ENCODE peak calls at places on chromosomes 16 and 17, in seven cellular contexts. S is IMR-90, D is neuronal stem cell, J is mesendoderm, V is mesenchymal stem cell, N is H1, R is trophoblast cell. O is an unnamed sample.

GRCh38 chr17:62871291-62871690 is 63.2 kb upstream of the MARCHF10 start:
- DNase-seq in S (no peak), D (no peak), J (peak), V (no peak), N (no peak), R (peak), O (no peak)

GRCh38 chr17:3766783-3767182 is 34.2 kb downstream of the ITGAE start:
- DNase-seq in S (no peak), D (no peak), J (no peak), V (no peak), N (no peak), R (no peak), O (no peak)

GRCh38 chr16:76535-77272 is 1.3 kb upstream of the MPG start:
- DNase-seq in S (peak), D (no peak), J (peak), V (peak), N (no peak), R (peak), O (no peak)

GRCh38 chr17:18921912-18922451 is 30.0 kb upstream of the SLC5A10 start:
- DNase-seq in S (peak), D (no peak), J (no peak), V (no peak), N (no peak), R (no peak), O (no peak)

GRCh38 chr17:41004397-41004796 is 4.5 kb downstream of the KRTAP3-1 start:
- DNase-seq in S (no peak), D (no peak), J (no peak), V (no peak), N (no peak), R (no peak), O (no peak)

GRCh38 chr17:28878981-28879380 is 18.6 kb downstream of the FLOT2 start:
- DNase-seq in S (peak), D (no peak), J (peak), V (peak), N (peak), R (peak), O (peak)

GRCh38 chr16:483351-484075 is 44.0 kb upstream of the CAPN15 start:
- DNase-seq in S (peak), D (peak), J (peak), V (peak), N (no peak), R (no peak), O (no peak)

GRCh38 chr16:8730335-8730915 is 56.0 kb downstream of the ABAT start:
- DNase-seq in S (no peak), D (no peak), J (no peak), V (no peak), N (no peak), R (no peak), O (no peak)

GRCh38 chr17:13581925-13582324 is 19.8 kb downstream of the HS3ST3A1 start:
- DNase-seq in S (no peak), D (no peak), J (no peak), V (no peak), N (no peak), R (no peak), O (no peak)

GRCh38 chr16:50925758-50926357 is 184.0 kb downstream of the CYLD start:
- DNase-seq in S (no peak), D (no peak), J (no peak), V (no peak), N (no peak), R (no peak), O (no peak)

GRCh38 chr16:11152205-11152604 is 103.8 kb downstream of the SOCS1 start:
- DNase-seq in S (no peak), D (no peak), J (no peak), V (no peak), N (no peak), R (no peak), O (no peak)

GRCh38 chr17:70168044-70168978 is 1.0 kb upstream of the KCNJ2 start:
- DNase-seq in S (peak), D (peak), J (peak), V (peak), N (peak), R (peak), O (peak)

GRCh38 chr17:74449773-74450172 is 16.7 kb upstream of the CD300A start:
- DNase-seq in S (no peak), D (no peak), J (no peak), V (no peak), N (no peak), R (no peak), O (no peak)

GRCh38 chr16:67885976-67886375 is 1.3 kb downstream of the NRN1L start:
- DNase-seq in S (no peak), D (no peak), J (no peak), V (no peak), N (no peak), R (no peak), O (no peak)

GRCh38 chr17:28253663-28254062 is 65.3 kb upstream of the TMEM97 start:
- DNase-seq in S (no peak), D (no peak), J (no peak), V (no peak), N (no peak), R (no peak), O (no peak)

GRCh38 chr17:39622380-39623006 is 4.3 kb upstream of the PPP1R1B start:
- DNase-seq in S (no peak), D (no peak), J (no peak), V (no peak), N (no peak), R (no peak), O (peak)

GRCh38 chr17:37651846-37652245 is 8.6 kb upstream of the DDX52 start:
- DNase-seq in S (no peak), D (no peak), J (no peak), V (no peak), N (no peak), R (no peak), O (no peak)

GRCh38 chr17:39152134-39152884 is 872 bp upstream of the PLXDC1 start:
- DNase-seq in S (no peak), D (peak), J (no peak), V (no peak), N (no peak), R (no peak), O (no peak)

GRCh38 chr16:7218936-7219335 is 113.7 kb upstream of the RBFOX1 start:
- DNase-seq in S (no peak), D (peak), J (no peak), V (no peak), N (no peak), R (no peak), O (no peak)

GRCh38 chr17:63774141-63774981 is at the start of gene DDX42:
- DNase-seq in S (peak), D (no peak), J (peak), V (peak), N (no peak), R (peak), O (peak)

GRCh38 chr16:3576211-3576610 is 992 bp downstream of the NLRC3 start:
- DNase-seq in S (no peak), D (no peak), J (no peak), V (no peak), N (no peak), R (no peak), O (no peak)

GRCh38 chr17:57553991-57554825 is 190.9 kb downstream of the CCDC182 start:
- DNase-seq in S (peak), D (peak), J (peak), V (peak), N (no peak), R (peak), O (peak)

GRCh38 chr17:49580981-49581644 is 5.4 kb downstream of the NXPH3 start:
- DNase-seq in S (no peak), D (no peak), J (no peak), V (no peak), N (no peak), R (no peak), O (no peak)

GRCh38 chr16:2428051-2428786 is 1.0 kb upstream of the CCNF start:
- DNase-seq in S (no peak), D (no peak), J (peak), V (no peak), N (no peak), R (peak), O (peak)

GRCh38 chr17:56902350-56902749 is 11.5 kb downstream of the TRIM25 start:
- DNase-seq in S (peak), D (no peak), J (peak), V (no peak), N (no peak), R (no peak), O (no peak)

GRCh38 chr16:70687172-70687531 is 1.3 kb upstream of the MTSS2 start:
- DNase-seq in S (no peak), D (no peak), J (no peak), V (no peak), N (no peak), R (no peak), O (no peak)

GRCh38 chr16:75323198-75323597 is 71.8 kb upstream of the BCAR1 start:
- DNase-seq in S (no peak), D (no peak), J (peak), V (no peak), N (no peak), R (peak), O (no peak)

GRCh38 chr16:8295436-8295835 is 294.9 kb downstream of the TMEM114 start:
- DNase-seq in S (no peak), D (no peak), J (no peak), V (no peak), N (no peak), R (no peak), O (no peak)

GRCh38 chr17:33038740-33039139 is 47.1 kb downstream of the SPACA3 start:
- DNase-seq in S (peak), D (peak), J (peak), V (peak), N (peak), R (peak), O (peak)

GRCh38 chr17:1147664-1148063 is 32.1 kb downstream of the ABR start:
- DNase-seq in S (peak), D (peak), J (peak), V (peak), N (peak), R (peak), O (peak)

GRCh38 chr17:69030145-69030544 is 30.6 kb downstream of the ABCA9 start:
- DNase-seq in S (peak), D (no peak), J (peak), V (no peak), N (no peak), R (no peak), O (no peak)

GRCh38 chr17:74663566-74663965 is 40.0 kb upstream of the CD300E start:
- DNase-seq in S (no peak), D (no peak), J (no peak), V (no peak), N (no peak), R (no peak), O (no peak)

GRCh38 chr16:11543676-11544393 is 42.9 kb downstream of the LITAF start:
- DNase-seq in S (no peak), D (no peak), J (no peak), V (no peak), N (no peak), R (no peak), O (no peak)

GRCh38 chr17:41738801-41739112 is 4.3 kb upstream of the HAP1 start:
- DNase-seq in S (no peak), D (no peak), J (no peak), V (no peak), N (no peak), R (no peak), O (no peak)

GRCh38 chr16:89442990-89443726 is 47.2 kb downstream of the ANKRD11 start:
- DNase-seq in S (peak), D (no peak), J (peak), V (peak), N (no peak), R (peak), O (no peak)

GRCh38 chr17:28211811-28212210 is 107.2 kb upstream of the TMEM97 start:
- DNase-seq in S (no peak), D (no peak), J (no peak), V (no peak), N (no peak), R (no peak), O (no peak)

GRCh38 chr16:85560932-85561247 is 52.2 kb upstream of the GSE1 start:
- DNase-seq in S (no peak), D (no peak), J (no peak), V (no peak), N (no peak), R (no peak), O (no peak)

GRCh38 chr16:85563515-85564276 is 49.4 kb upstream of the GSE1 start:
- DNase-seq in S (peak), D (no peak), J (no peak), V (peak), N (no peak), R (no peak), O (no peak)

GRCh38 chr16:85563031-85563430 is 50.1 kb upstream of the GSE1 start:
- DNase-seq in S (no peak), D (no peak), J (no peak), V (no peak), N (no peak), R (no peak), O (no peak)

GRCh38 chr16:85562102-85562786 is 50.9 kb upstream of the GSE1 start:
- DNase-seq in S (no peak), D (no peak), J (peak), V (no peak), N (no peak), R (no peak), O (no peak)

GRCh38 chr16:85561248-85562101 is 51.6 kb upstream of the GSE1 start:
- DNase-seq in S (no peak), D (no peak), J (no peak), V (no peak), N (no peak), R (peak), O (no peak)
- H4K8ac ChIP-seq in S (no peak), D (no peak), J (no peak), V (peak), N (peak), R (peak), O (no peak)

GRCh38 chr16:69423189-69423588 is 1.2 kb upstream of the CYB5B start:
- DNase-seq in S (no peak), D (no peak), J (no peak), V (no peak), N (no peak), R (peak), O (no peak)
- H4K8ac ChIP-seq in S (peak), D (no peak), J (no peak), V (no peak), N (no peak), R (no peak), O (no peak)

GRCh38 chr17:12342161-12342560 is 321.5 kb downstream of the MAP2K4 start:
- DNase-seq in S (no peak), D (no peak), J (no peak), V (no peak), N (no peak), R (no peak), O (peak)
- H4K8ac ChIP-seq in S (no peak), D (no peak), J (no peak), V (no peak), N (no peak), R (no peak), O (no peak)

GRCh38 chr17:32016231-32016630 is 9.0 kb downstream of the LRRC37B start:
- DNase-seq in S (no peak), D (no peak), J (no peak), V (no peak), N (no peak), R (no peak), O (no peak)

GRCh38 chr17:32020943-32021617 is 13.9 kb downstream of the LRRC37B start:
- DNase-seq in S (no peak), D (no peak), J (no peak), V (no peak), N (no peak), R (no peak), O (no peak)

GRCh38 chr17:32010114-32010513 is 2.9 kb downstream of the LRRC37B start:
- DNase-seq in S (no peak), D (no peak), J (no peak), V (no peak), N (no peak), R (no peak), O (no peak)

GRCh38 chr17:32019228-32019627 is 12.0 kb downstream of the LRRC37B start:
- DNase-seq in S (no peak), D (no peak), J (no peak), V (no peak), N (no peak), R (no peak), O (no peak)

GRCh38 chr17:32015245-32016013 is 8.2 kb downstream of the LRRC37B start:
- DNase-seq in S (peak), D (no peak), J (no peak), V (no peak), N (no peak), R (no peak), O (no peak)
- H4K8ac ChIP-seq in S (no peak), D (no peak), J (no peak), V (no peak), N (no peak), R (no peak), O (no peak)

DNA sequence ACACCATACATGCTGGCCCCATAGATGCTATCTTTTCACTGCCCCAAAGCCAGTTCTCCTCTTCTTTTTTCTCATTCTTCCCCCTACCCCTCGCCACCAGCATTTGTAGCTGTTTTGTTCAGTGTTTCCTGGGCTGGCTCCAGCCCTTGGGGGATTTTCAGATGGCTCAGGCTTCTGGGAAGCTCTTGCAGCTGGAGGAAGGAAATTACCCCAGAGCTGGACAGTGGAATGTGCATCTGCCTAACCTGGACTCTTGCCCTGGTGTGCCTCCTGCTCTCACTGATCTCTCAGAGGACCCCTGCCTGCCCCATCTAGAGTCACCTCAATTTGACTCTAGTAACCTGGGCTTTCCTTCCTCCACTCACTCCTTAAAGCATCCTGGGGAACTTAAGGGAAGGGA is 82.8 kb downstream of the MYH13 start:
- DNase-seq in S (no peak), D (no peak), J (no peak), V (no peak), N (no peak), R (peak), O (no peak)
- H4K8ac ChIP-seq in S (no peak), D (no peak), J (no peak), V (no peak), N (no peak), R (no peak), O (no peak)

GRCh38 chr17:43574348-43574747 is 28.2 kb upstream of the ETV4 start:
- DNase-seq in S (no peak), D (no peak), J (no peak), V (no peak), N (no peak), R (no peak), O (no peak)
- H4K8ac ChIP-seq in S (no peak), D (no peak), J (no peak), V (no peak), N (no peak), R (no peak), O (no peak)

GRCh38 chr17:2593846-2594656 is 597 bp downstream of the PAFAH1B1 start:
- DNase-seq in S (peak), D (peak), J (peak), V (peak), N (no peak), R (peak), O (peak)
- H4K8ac ChIP-seq in S (peak), D (no peak), J (no peak), V (peak), N (peak), R (peak), O (no peak)

GRCh38 chr17:58668598-58668935 is 23.3 kb downstream of the TEX14 start:
- DNase-seq in S (no peak), D (no peak), J (no peak), V (no peak), N (no peak), R (peak), O (no peak)
- H4K8ac ChIP-seq in S (no peak), D (no peak), J (no peak), V (no peak), N (no peak), R (no peak), O (no peak)

DNA sequence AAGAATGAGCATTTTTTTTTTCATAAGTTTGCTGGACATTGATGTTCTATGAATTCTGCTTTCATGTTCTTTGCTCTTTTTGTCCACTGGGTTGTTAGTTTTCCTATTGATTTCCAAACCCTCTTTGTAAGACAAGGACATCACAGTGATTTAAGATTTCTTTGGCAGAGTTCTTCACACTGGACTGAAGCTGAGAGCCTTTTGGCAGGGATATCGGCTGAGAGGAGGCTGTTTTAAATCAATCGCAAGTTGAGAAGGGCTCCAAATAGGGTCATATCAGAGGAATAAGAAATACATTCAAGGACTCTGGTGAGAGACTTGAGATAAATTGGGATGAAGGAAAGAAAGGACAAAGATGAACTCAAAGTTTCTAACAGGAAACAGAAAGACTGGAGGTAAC is 165.8 kb upstream of the AXIN2 start:
- DNase-seq in S (no peak), D (no peak), J (no peak), V (no peak), N (no peak), R (no peak), O (no peak)
- H4K8ac ChIP-seq in S (no peak), D (no peak), J (no peak), V (no peak), N (no peak), R (no peak), O (no peak)

GRCh38 chr16:77669057-77669456 is 53.3 kb upstream of the NUDT7 start:
- DNase-seq in S (no peak), D (no peak), J (no peak), V (no peak), N (no peak), R (no peak), O (no peak)
- H4K8ac ChIP-seq in S (no peak), D (no peak), J (no peak), V (no peak), N (no peak), R (no peak), O (no peak)

O was measured in H9.